ENCODE peak calls at places on chromosomes 3 and 15, in eight cellular contexts. Q, O, P, V, D, Z, G and C are unnamed samples.

GRCh38 chr3:123346726-123347125 is 102.2 kb downstream of the ADCY5 start:
- DNase-seq in Q (peak), O (no peak), V (no peak), D (no peak), P (no peak), Z (no peak), G (peak), C (no peak)

GRCh38 chr3:27721717-27722564 is at the start of gene EOMES:
- DNase-seq in P (peak), Z (no peak), Q (no peak), D (peak), O (peak), G (no peak), V (no peak), C (no peak)

GRCh38 chr3:197302696-197303341 is 4.4 kb upstream of the DLG1 start:
- DNase-seq in Z (no peak), G (peak), P (no peak), O (no peak), V (no peak), D (no peak), Q (peak), C (no peak)

GRCh38 chr3:50321844-50322385 is 630 bp downstream of the HYAL2 start:
- DNase-seq in V (peak), D (no peak), P (no peak), Z (no peak), Q (no peak), G (no peak), O (no peak), C (no peak)

GRCh38 chr15:41006479-41006878 is 53.2 kb downstream of the CHAC1 start:
- DNase-seq in D (no peak), P (no peak), G (no peak), O (no peak), Z (no peak), V (no peak), Q (no peak), C (no peak)

GRCh38 chr15:68616397-68616796 is 37.6 kb downstream of the CORO2B start:
- DNase-seq in V (no peak), Q (no peak), P (no peak), G (no peak), Z (no peak), O (no peak), D (no peak), C (no peak)

GRCh38 chr3:82643948-82644347 is 882.5 kb upstream of the GBE1 start:
- DNase-seq in Q (no peak), O (no peak), Z (no peak), V (no peak), P (no peak), G (no peak), D (no peak), C (no peak)

GRCh38 chr3:180119567-180119966 is 82.8 kb upstream of the PEX5L start:
- DNase-seq in V (no peak), O (no peak), D (no peak), P (no peak), Z (no peak), Q (no peak), G (no peak), C (no peak)

GRCh38 chr3:195705081-195705991 is 15.4 kb upstream of the MUC20 start:
- DNase-seq in Z (peak), Q (no peak), O (no peak), G (no peak), P (no peak), V (no peak), D (no peak), C (no peak)

GRCh38 chr3:21642433-21642832 is 108.6 kb downstream of the ZNF385D start:
- DNase-seq in Z (no peak), Q (no peak), O (no peak), D (no peak), G (no peak), V (no peak), P (no peak), C (no peak)

GRCh38 chr3:12483872-12484197 is 445 bp upstream of the TSEN2 start:
- DNase-seq in P (no peak), D (no peak), G (no peak), V (no peak), Z (no peak), O (no peak), Q (no peak), C (no peak)

GRCh38 chr15:27433604-27434003 is 462.6 kb downstream of the GABRG3 start:
- DNase-seq in Z (no peak), G (no peak), P (no peak), D (no peak), V (no peak), Q (no peak), O (no peak), C (no peak)

GRCh38 chr3:111681705-111682426 is 86.7 kb upstream of the ZBED2 start:
- DNase-seq in P (no peak), V (no peak), Z (no peak), D (no peak), G (no peak), O (no peak), Q (no peak), C (no peak)

GRCh38 chr15:90143176-90143655 is 40.9 kb upstream of the IDH2 start:
- DNase-seq in P (peak), O (peak), G (no peak), Z (peak), V (peak), D (peak), Q (no peak), C (peak)

GRCh38 chr15:43214592-43215295 is 6.1 kb downstream of the EPB42 start:
- DNase-seq in V (no peak), G (no peak), Z (no peak), P (no peak), D (no peak), Q (no peak), O (no peak), C (no peak)

GRCh38 chr3:18144571-18144970 is 280.6 kb downstream of the SATB1 start:
- DNase-seq in Q (no peak), O (no peak), P (no peak), D (no peak), V (no peak), G (no peak), Z (no peak), C (no peak)

GRCh38 chr15:25136119-25136518 is 181.3 kb downstream of the SNRPN start:
- DNase-seq in O (no peak), V (no peak), G (no peak), P (no peak), Z (no peak), Q (peak), D (no peak), C (no peak)
- TF ChIP-seq CTCF in O (no peak), V (peak), G (peak), P (no peak), Z (peak), Q (peak), D (no peak), C (peak)

GRCh38 chr3:57555316-57555715 is 758 bp upstream of the PDE12 start:
- DNase-seq in V (no peak), D (peak), O (no peak), P (no peak), Z (no peak), G (no peak), Q (no peak), C (no peak)

GRCh38 chr3:57555738-57556458 is at the start of gene PDE12:
- DNase-seq in Z (peak), O (peak), P (peak), Q (peak), G (peak), D (peak), V (peak), C (peak)

GRCh38 chr3:57556459-57557087 is 499 bp downstream of the PDE12 start:
- DNase-seq in Z (peak), G (no peak), D (no peak), P (no peak), Q (peak), O (peak), V (peak), C (no peak)

GRCh38 chr3:57557088-57557537 is 1.0 kb downstream of the PDE12 start:
- DNase-seq in D (peak), G (peak), V (no peak), P (peak), O (no peak), Z (no peak), Q (peak), C (no peak)

DNA sequence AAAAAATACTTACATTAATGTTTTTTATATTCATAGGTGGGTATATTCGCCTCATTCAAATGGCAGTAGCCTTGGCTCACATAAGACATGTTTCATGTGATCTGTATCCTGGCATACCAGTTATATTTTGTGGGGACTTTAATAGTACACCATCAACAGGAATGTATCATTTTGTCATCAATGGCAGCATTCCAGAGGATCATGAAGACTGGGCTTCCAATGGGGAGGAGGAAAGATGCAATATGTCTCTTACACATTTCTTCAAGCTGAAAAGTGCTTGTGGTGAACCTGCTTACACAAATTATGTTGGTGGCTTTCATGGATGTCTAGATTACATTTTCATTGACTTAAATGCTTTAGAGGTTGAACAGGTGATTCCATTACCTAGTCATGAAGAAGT is 3.5 kb downstream of the PDE12 start:
- DNase-seq in G (peak), Q (peak), Z (no peak), O (no peak), D (no peak), P (no peak), V (no peak), C (no peak)
- TF ChIP-seq CTCF in G (no peak), Q (no peak), Z (no peak), O (no peak), D (no peak), P (no peak), V (no peak), C (no peak)

DNA sequence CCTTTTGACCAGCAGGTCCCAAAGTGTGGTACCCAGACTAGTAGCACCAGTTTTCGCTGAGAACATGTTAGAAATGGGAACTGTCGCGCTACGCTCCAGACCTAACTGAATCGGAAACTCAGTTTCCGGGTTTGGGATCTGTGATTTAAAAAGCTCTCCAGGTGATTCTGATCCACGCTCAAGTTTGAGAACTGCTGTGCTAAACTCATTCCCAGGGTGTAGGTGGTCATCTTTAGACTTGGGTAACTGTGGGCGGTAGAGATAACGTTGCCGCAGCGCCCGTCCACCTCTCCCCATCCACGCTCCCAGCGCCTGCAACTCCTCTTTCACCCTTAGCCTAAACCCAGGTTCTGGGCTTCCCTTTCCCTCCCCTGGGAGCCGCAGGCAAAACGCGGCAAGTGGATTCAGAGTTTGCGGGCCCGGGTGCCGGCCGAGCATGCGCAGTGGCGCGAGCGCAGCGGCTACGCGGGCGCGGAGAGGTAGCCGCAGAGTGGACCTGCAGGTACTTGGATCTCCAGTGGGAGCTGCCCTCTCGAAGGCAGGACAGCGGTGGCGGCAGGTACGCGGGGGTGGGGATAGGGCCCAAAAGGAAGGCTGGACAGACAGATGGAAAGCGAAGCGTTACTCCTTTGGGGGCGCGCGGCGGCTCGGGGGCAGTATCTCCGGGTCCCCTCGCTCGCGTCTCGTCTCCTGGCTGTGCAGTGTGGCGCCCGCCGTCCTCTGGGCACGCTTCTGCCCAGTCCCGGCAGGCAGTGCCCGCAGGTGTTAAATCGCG is at the start of gene PLS1:
- DNase-seq in O (peak), G (peak), Q (peak), D (peak), P (peak), V (peak), Z (peak), C (peak)
- TF ChIP-seq CTCF in O (no peak), G (no peak), Q (no peak), D (no peak), P (no peak), V (peak), Z (no peak), C (no peak)

GRCh38 chr3:186930143-186930638 is at the start of gene ST6GAL1:
- DNase-seq in D (peak), Q (no peak), P (peak), G (no peak), O (peak), Z (peak), V (peak), C (peak)

GRCh38 chr3:186929676-186930075 is 650 bp upstream of the ST6GAL1 start:
- DNase-seq in Q (no peak), O (no peak), Z (no peak), P (no peak), D (no peak), V (no peak), G (no peak), C (no peak)

GRCh38 chr3:186932281-186933181 is 2.2 kb downstream of the ST6GAL1 start:
- DNase-seq in G (no peak), D (no peak), V (no peak), P (no peak), O (no peak), Z (no peak), Q (no peak), C (no peak)

GRCh38 chr3:186931487-186932280 is 1.4 kb downstream of the ST6GAL1 start:
- DNase-seq in G (peak), O (no peak), D (peak), V (peak), Z (peak), Q (no peak), P (peak), C (no peak)

DNA sequence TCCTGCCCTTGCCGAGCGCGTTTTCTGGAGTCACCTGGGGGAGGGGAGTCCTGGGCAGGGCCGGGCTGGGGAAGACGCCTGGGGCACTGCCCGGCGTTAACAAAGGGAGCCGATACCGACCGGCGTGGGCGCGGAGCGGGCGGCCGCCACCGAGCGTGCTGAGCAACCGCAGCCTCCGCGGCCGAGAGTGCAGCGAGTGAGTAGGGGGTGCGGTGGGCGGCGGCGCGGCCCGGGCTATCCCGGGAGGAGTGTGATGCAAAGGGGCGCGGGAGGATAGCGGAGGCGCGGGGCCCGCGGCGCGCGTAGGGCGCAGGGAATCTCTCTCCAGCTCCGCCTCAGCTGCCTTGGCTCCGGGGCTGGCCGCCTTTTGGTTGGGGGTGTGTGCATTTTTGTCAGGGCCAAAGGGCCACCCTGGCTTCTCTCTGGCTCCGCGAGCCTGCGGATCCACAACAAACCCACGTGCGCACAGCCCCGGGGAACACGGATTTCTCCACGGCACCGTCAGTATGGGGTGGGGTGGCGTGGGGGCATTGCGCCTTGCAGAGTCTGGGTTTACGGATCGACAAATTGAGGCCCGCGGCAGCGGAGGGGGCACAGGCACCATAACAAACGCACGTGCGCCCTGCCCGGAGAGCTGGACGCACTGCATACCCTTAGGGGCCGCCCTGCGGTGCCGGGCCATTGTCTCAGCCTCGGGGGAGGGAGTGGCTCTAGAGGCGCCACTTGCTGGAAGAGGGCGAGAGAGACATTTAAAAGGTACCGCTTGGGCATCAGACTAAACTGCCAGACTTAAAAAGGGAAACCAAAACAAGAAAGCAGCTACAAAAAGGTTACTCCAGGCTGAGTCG is 537 bp downstream of the ST6GAL1 start:
- DNase-seq in G (peak), Q (peak), Z (peak), D (peak), P (peak), V (peak), O (peak), C (peak)
- TF ChIP-seq CTCF in G (peak), Q (no peak), Z (no peak), D (no peak), P (peak), V (no peak), O (no peak), C (no peak)

GRCh38 chr15:98174286-98174685 is 213.8 kb downstream of the ARRDC4 start:
- DNase-seq in O (no peak), P (no peak), D (no peak), Z (no peak), Q (peak), G (peak), V (no peak), C (no peak)
- TF ChIP-seq CTCF in O (no peak), P (no peak), D (no peak), Z (no peak), Q (no peak), G (peak), V (no peak), C (no peak)

GRCh38 chr15:52466716-52467115 is 62.0 kb downstream of the MYO5A start:
- DNase-seq in D (no peak), Z (no peak), G (no peak), P (no peak), O (no peak), V (no peak), Q (no peak), C (no peak)

GRCh38 chr15:52464478-52464877 is 64.2 kb downstream of the MYO5A start:
- DNase-seq in O (no peak), P (no peak), G (no peak), Z (no peak), V (no peak), D (no peak), Q (no peak), C (no peak)

GRCh38 chr15:52464040-52464439 is 64.6 kb downstream of the MYO5A start:
- DNase-seq in D (no peak), P (no peak), Z (no peak), V (no peak), Q (no peak), G (no peak), O (no peak), C (no peak)

GRCh38 chr15:52463638-52464037 is 65.0 kb downstream of the MYO5A start:
- DNase-seq in P (no peak), O (no peak), G (peak), Z (no peak), D (no peak), Q (peak), V (no peak), C (no peak)

DNA sequence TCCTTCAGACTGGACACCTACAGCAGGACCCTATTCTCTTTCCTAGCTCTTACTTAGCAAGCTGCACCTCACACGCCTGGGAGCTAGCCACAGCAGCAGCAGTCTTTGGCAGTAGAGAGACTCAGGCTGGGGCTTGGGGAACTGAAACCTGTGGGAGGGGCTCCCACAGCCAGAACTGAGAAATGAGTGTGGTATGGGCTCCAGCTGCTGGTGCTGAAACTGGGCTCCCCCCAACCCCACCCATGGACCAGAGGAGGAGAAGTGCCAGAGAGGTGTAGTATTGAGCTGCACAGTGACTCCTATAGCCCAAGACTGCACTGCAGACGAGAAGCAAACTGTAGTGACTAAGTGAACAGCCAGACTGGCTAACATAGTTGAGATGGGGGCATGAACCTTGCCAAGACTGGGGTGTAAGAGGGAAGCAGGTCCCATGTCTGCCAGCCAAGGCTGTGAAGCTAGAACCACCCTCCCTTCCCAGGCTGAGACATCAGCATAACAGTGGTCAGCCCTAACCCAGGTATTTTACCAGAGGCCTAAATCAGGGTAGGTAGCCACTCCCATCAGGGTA is 62.5 kb downstream of the MYO5A start:
- DNase-seq in Q (no peak), O (no peak), V (no peak), G (no peak), P (no peak), D (no peak), Z (peak), C (no peak)
- TF ChIP-seq CTCF in Q (no peak), O (no peak), V (no peak), G (no peak), P (no peak), D (no peak), Z (no peak), C (no peak)

DNA sequence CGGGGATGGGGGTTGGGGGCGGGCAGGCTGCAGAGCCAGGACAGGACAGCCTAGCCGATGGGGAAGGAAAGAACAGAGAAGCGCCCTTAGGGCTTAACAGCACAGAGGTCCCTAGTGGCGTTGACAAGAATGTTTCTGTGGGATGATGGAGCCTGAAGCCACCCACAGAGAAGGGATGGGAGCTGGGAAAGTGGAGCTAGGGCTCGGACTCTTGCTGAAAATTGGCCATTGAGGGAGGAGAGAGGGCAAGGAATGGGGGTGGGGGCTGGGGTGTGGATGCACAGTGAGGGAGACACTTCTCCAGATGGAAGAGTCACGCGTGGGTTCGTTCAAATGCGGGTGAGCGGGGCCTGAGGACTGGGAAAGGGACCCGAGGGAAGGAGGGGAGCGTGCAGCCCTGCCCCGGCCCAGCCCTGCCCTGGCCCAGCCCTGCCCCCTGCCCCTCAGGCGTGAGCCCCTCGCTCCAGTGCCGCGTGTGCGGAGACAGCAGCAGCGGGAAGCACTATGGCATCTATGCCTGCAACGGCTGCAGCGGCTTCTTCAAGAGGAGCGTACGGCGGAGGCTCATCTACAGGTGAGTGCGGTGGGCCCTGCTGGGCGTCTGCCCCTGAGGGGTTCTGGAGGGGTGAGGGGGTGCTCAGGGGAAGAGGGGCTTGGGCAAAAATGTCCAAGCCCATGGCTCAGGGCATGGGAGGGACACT is 832 bp downstream of the NR2E3 start:
- DNase-seq in G (no peak), D (no peak), V (no peak), P (no peak), Q (no peak), O (no peak), Z (peak), C (no peak)
- TF ChIP-seq CTCF in G (no peak), D (no peak), V (no peak), P (no peak), Q (no peak), O (no peak), Z (no peak), C (no peak)